ENCODE peak calls at places on chromosome 5, in five cellular contexts. Q, V, D, X and E are unnamed samples. For H3K4me1, the result is how much of the 10 kb centered on the place peaks cover.

GRCh38 chr5:158364367-158364766 is 505.4 kb upstream of the CLINT1 start:
- DNase-seq in Q (no peak), V (no peak), D (no peak), X (no peak), E (no peak)

GRCh38 chr5:107074991-107075390 is 595.7 kb downstream of the EFNA5 start:
- DNase-seq in Q (no peak), V (no peak), D (no peak), X (no peak), E (no peak)

GRCh38 chr5:179762781-179763176 is 30.2 kb downstream of the MAML1 start:
- DNase-seq in Q (no peak), V (no peak), D (no peak), X (no peak), E (peak)

GRCh38 chr5:72557147-72557501 is 49.9 kb upstream of the ZNF366 start:
- DNase-seq in Q (no peak), V (no peak), D (no peak), X (no peak), E (no peak)

GRCh38 chr5:145978672-145979071 is 42.3 kb downstream of the SH3RF2 start:
- DNase-seq in Q (no peak), V (no peak), D (no peak), X (peak), E (peak)

GRCh38 chr5:82821978-82822927 is 254.9 kb downstream of the TMEM167A start:
- DNase-seq in Q (no peak), V (no peak), D (no peak), X (no peak), E (no peak)

GRCh38 chr5:23257656-23258055 is 249.8 kb upstream of the PRDM9 start:
- DNase-seq in Q (no peak), V (no peak), D (no peak), X (no peak), E (no peak)

GRCh38 chr5:103414598-103414997 is 148.0 kb downstream of the NUDT12 start:
- DNase-seq in Q (no peak), V (no peak), D (no peak), X (no peak), E (peak)

GRCh38 chr5:555058-555623 is 30.9 kb upstream of the SLC9A3 start:
- DNase-seq in Q (no peak), V (no peak), D (no peak), X (no peak), E (no peak)

GRCh38 chr5:171965740-171966139 is 40.7 kb downstream of the FBXW11 start:
- DNase-seq in Q (no peak), V (no peak), D (peak), X (no peak), E (no peak)

GRCh38 chr5:125042243-125042887 is 295.9 kb upstream of the ZNF608 start:
- DNase-seq in Q (no peak), V (no peak), D (no peak), X (no peak), E (no peak)

GRCh38 chr5:172680921-172681320 is 39.9 kb downstream of the NEURL1B start:
- DNase-seq in Q (no peak), V (no peak), D (peak), X (no peak), E (no peak)

GRCh38 chr5:139639619-139640431 is 8.3 kb upstream of the CXXC5 start:
- DNase-seq in Q (no peak), V (peak), D (no peak), X (peak), E (peak)

GRCh38 chr5:139640432-139641115 is 7.6 kb upstream of the CXXC5 start:
- DNase-seq in Q (no peak), V (no peak), D (no peak), X (no peak), E (no peak)

GRCh38 chr5:139642213-139642612 is 5.9 kb upstream of the CXXC5 start:
- DNase-seq in Q (no peak), V (no peak), D (no peak), X (no peak), E (no peak)

GRCh38 chr5:139642891-139643871 is 5.0 kb upstream of the CXXC5 start:
- DNase-seq in Q (no peak), V (no peak), D (no peak), X (no peak), E (peak)

DNA sequence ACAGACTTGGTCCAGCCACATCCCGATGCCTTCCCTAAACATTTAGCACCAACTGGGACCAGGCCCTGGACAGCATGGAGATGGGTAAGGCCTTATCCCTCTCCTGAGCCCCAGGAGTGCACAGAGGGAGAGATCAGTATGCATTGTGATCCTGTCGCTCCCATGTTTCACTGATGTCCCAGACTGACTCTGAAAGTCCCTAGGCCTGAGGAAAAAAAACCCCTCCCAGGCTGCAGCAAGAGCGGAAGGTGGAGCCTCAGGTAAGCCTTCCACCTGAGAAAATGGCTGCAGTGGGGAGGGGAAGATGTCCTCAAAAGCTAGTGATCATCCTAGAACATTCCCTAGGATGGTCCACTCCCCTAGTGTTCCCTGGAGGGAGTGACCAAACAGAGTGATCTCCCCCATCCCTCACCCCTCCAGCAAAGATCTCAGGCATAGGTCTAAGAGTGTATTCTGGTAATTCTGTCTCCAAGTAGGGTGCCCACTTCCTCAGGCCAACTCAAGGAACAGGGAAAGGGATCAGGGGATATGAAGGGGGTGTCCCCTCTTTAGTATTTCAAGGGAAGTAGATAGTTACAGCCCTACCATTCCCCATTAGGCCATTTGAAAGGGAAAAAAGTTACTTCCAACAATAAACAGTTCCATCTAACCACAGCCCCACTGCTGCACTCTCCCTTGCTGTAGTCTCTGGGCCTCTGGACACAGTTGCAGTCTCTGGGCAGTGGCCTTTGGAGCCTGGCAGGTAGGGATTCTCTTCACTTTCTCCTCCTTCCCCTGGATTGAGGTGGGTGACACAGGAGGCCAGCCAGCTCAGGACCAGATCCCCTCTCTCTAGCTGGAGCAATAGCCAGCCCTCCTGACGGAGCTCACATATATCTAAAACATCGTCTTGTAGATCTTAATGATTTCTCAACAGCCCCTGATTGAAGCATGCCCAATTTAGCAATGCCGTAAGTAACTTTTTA is 6.8 kb upstream of the CXXC5 start:
- DNase-seq in Q (no peak), V (no peak), D (no peak), X (no peak), E (no peak)
- H3K4me1 ChIP-seq in Q (half or more), V (under half), D (half or more), X (under half), E (half or more)

GRCh38 chr5:120388016-120388781 is 75.9 kb upstream of the PRR16 start:
- DNase-seq in Q (no peak), V (no peak), D (no peak), X (no peak), E (no peak)
- H3K27ac ChIP-seq in Q (no peak), V (peak), D (no peak), X (no peak), E (peak)

GRCh38 chr5:151253604-151253948 is 591 bp downstream of the GM2A start:
- DNase-seq in Q (no peak), V (no peak), D (no peak), X (no peak), E (no peak)
- H3K4me1 ChIP-seq in Q (under half), V (under half), D (half or more), X (under half), E (under half)

GRCh38 chr5:177555228-177555627 is 865 bp upstream of the FAM193B start:
- DNase-seq in Q (no peak), V (no peak), D (no peak), X (no peak), E (no peak)
- H3K27ac ChIP-seq in Q (peak), V (peak), D (no peak), X (no peak), E (no peak)